ENCODE peak calls at places on chromosomes 13 and 19, in five cellular contexts. G is left cardiac atrium; M is stimulated activated naive CD8-positive, alpha-beta T cell treated with anti-CD3 and anti-CD28 coated beads, Interleukin-15, amount 100 ng/mL, for 72 hours; K is GM06990; D is T-helper 17 cell. S is an unnamed sample.

GRCh38 chr19:58568731-58569130 is 4.4 kb downstream of the MZF1 start:
- DNase-seq in G (no peak), M (no peak), K (no peak), D (no peak), S (no peak)

GRCh38 chr19:35430382-35431146 is 17.5 kb upstream of the FFAR2 start:
- DNase-seq in G (no peak), M (no peak), K (no peak), D (no peak), S (no peak)

GRCh38 chr13:112466132-112467025 is 90.2 kb downstream of the SPACA7 start:
- DNase-seq in G (no peak), M (no peak), K (no peak), D (no peak), S (no peak)

GRCh38 chr19:40147693-40148347 is 43.4 kb upstream of the MAP3K10 start:
- DNase-seq in G (no peak), M (no peak), K (no peak), D (no peak), S (peak; percentile 40)

GRCh38 chr19:50719566-50719965 is at the start of gene SHANK1:
- DNase-seq in G (no peak), M (no peak), K (no peak), D (no peak), S (no peak)

GRCh38 chr19:41415154-41415571 is 12.0 kb downstream of the B3GNT8 start:
- DNase-seq in G (no peak), M (no peak), K (no peak), D (no peak), S (no peak)

GRCh38 chr13:76991432-76991795 is 467 bp upstream of the CLN5 start:
- DNase-seq in G (peak; percentile 48), M (peak; percentile 72), K (no peak), D (peak; percentile 50), S (no peak)

GRCh38 chr13:105817498-105817897 is 718.0 kb downstream of the EFNB2 start:
- DNase-seq in G (no peak), M (no peak), K (no peak), D (no peak), S (no peak)

GRCh38 chr13:74930402-74931165 is 551.4 kb downstream of the TBC1D4 start:
- DNase-seq in G (no peak), M (no peak), K (peak; percentile 44), D (no peak), S (no peak)

GRCh38 chr19:990119-990571 is 6.0 kb downstream of the WDR18 start:
- DNase-seq in G (peak; percentile 13), M (no peak), K (no peak), D (no peak), S (no peak)

GRCh38 chr19:4064073-4064550 is 2.6 kb downstream of the ZBTB7A start:
- DNase-seq in G (no peak), M (no peak), K (no peak), D (no peak), S (no peak)

GRCh38 chr13:72463561-72463960 is 263.9 kb downstream of the MZT1 start:
- DNase-seq in G (no peak), M (no peak), K (no peak), D (no peak), S (no peak)

GRCh38 chr19:13865578-13866462 is 11.1 kb upstream of the NANOS3 start:
- DNase-seq in G (no peak), M (no peak), K (no peak), D (no peak), S (peak; percentile 16)

GRCh38 chr19:35975608-35976214 is 19.3 kb upstream of the SDHAF1 start:
- DNase-seq in G (no peak), M (no peak), K (no peak), D (no peak), S (no peak)

GRCh38 chr19:51714848-51715247 is 8.9 kb downstream of the HAS1 start:
- DNase-seq in G (no peak), M (no peak), K (no peak), D (no peak), S (no peak)

S was measured in GDM1.